ENCODE peak calls at places on chromosomes 16 and 17, in ten cellular contexts. T is germinal center; P is stimulated activated CD4-positive, alpha-beta T cell treated with anti-CD3 and anti-CD28 coated beads, TNF-alpha, amount 100 ng/mL, for 48 hours; H is left ventricle myocardium superior; Q is lower lobe of right lung; N is activated T-cell treated with anti-CD3 and anti-CD28 coated beads, Interleukin-2, amount 50 U/mL, for 4 hours; D is GM12892; U is activated naive CD8-positive, alpha-beta T cell treated with anti-CD3 and anti-CD28 coated beads for 36 hours; X is A172; M is EL. Z is an unnamed sample.
A peak's percentile ranks its signal among the peaks of the same experiment; 100 is the strongest.

GRCh38 chr16:77585379-77585778 is 136.9 kb upstream of the NUDT7 start:
- DNase-seq in H (no peak), N (no peak), D (no peak), X (peak; percentile 88), M (no peak), U (no peak), T (no peak), P (no peak), Q (no peak), Z (no peak)

GRCh38 chr17:51435171-51435552 is 174.8 kb downstream of the UTP18 start:
- DNase-seq in T (no peak), D (no peak), Q (no peak), H (no peak), U (no peak), M (no peak), X (peak; percentile 85), N (no peak), P (no peak), Z (no peak)

GRCh38 chr16:78748471-78748929 is 649.0 kb downstream of the WWOX start:
- DNase-seq in P (no peak), D (no peak), Q (no peak), X (no peak), H (no peak), N (no peak), U (no peak), M (no peak), T (no peak), Z (no peak)

GRCh38 chr16:10744370-10745030 is 858 bp downstream of the NUBP1 start:
- DNase-seq in X (no peak), M (no peak), N (no peak), D (no peak), T (no peak), P (no peak), U (no peak), H (no peak), Q (no peak), Z (no peak)

GRCh38 chr16:29641561-29641960 is 21.5 kb upstream of the SPN start:
- DNase-seq in N (no peak), Q (no peak), X (peak; percentile 10), M (no peak), P (no peak), H (no peak), U (no peak), D (no peak), T (no peak), Z (peak; percentile 25)

GRCh38 chr17:78379134-78379497 is 667 bp downstream of the PGS1 start:
- DNase-seq in P (no peak), H (no peak), X (peak; percentile 70), M (peak; percentile 78), T (no peak), Q (no peak), N (no peak), D (no peak), U (no peak), Z (no peak)

GRCh38 chr17:6303664-6304063 is 131.3 kb downstream of the AIPL1 start:
- DNase-seq in X (peak; percentile 45), N (no peak), U (peak; percentile 1), H (no peak), T (no peak), D (no peak), M (peak; percentile 25), Q (no peak), P (peak; percentile 2), Z (peak; percentile 44)

GRCh38 chr16:69112285-69113129 is 7.1 kb downstream of the HAS3 start:
- DNase-seq in Q (peak; percentile 75), H (peak; percentile 65), D (peak; percentile 83), X (peak; percentile 56), T (peak; percentile 75), P (peak; percentile 53), N (peak; percentile 44), M (peak; percentile 52), U (peak; percentile 60), Z (peak; percentile 76)

GRCh38 chr16:57628008-57628781 is at the start of gene ADGRG1:
- DNase-seq in T (no peak), D (no peak), N (peak; percentile 37), P (peak; percentile 50), H (peak; percentile 71), M (peak; percentile 98), U (peak; percentile 78), Q (peak; percentile 64), X (peak; percentile 99), Z (no peak)